ENCODE peak calls at places on chromosomes 6 and 20, in eight cellular contexts. P is heart right ventricle; T is transverse colon; O is AG04450; M is CD8-positive, alpha-beta T cell; U is upper lobe of left lung; V is neural progenitor cell; X is heart left ventricle. L is an unnamed sample.
A peak's percentile ranks its signal among the peaks of the same experiment; 100 is the strongest.

GRCh38 chr6:150499882-150500312 is 99.8 kb upstream of the PLEKHG1 start:
- DNase-seq in P (no peak), T (no peak), O (no peak), M (no peak), U (no peak), V (no peak), X (no peak), L (no peak)

GRCh38 chr6:15439410-15440022 is 193.6 kb downstream of the JARID2 start:
- DNase-seq in P (no peak), T (no peak), O (no peak), M (no peak), U (no peak), V (peak; percentile 68), X (no peak), L (no peak)

GRCh38 chr6:33604941-33605854 is 15.9 kb upstream of the ITPR3 start:
- DNase-seq in P (no peak), T (no peak), O (no peak), M (no peak), U (no peak), V (no peak), X (no peak), L (no peak)

GRCh38 chr6:24340998-24341934 is 16.6 kb downstream of the DCDC2 start:
- DNase-seq in P (no peak), T (no peak), O (no peak), M (no peak), U (no peak), V (no peak), X (no peak), L (no peak)

GRCh38 chr6:156662025-156662445 is 115.1 kb upstream of the ARID1B start:
- DNase-seq in P (no peak), T (peak; percentile 56), O (no peak), M (peak; percentile 37), U (no peak), V (peak; percentile 82), X (no peak), L (peak; percentile 48)

GRCh38 chr6:35919827-35920751 is 809 bp downstream of the SRPK1 start:
- DNase-seq in P (peak; percentile 16), T (peak; percentile 65), O (no peak), M (peak; percentile 23), U (peak; percentile 73), V (peak; percentile 62), X (no peak), L (peak; percentile 43)

GRCh38 chr6:39887692-39888450 is 46.4 kb downstream of the MOCS1 start:
- DNase-seq in P (peak; percentile 80), T (peak; percentile 38), O (peak; percentile 88), M (no peak), U (no peak), V (peak; percentile 18), X (peak; percentile 91), L (no peak)

GRCh38 chr6:14292119-14292518 is 174.5 kb downstream of the CD83 start:
- DNase-seq in P (no peak), T (no peak), O (no peak), M (no peak), U (no peak), V (no peak), X (no peak), L (no peak)

GRCh38 chr20:20130399-20130798 is 78.1 kb downstream of the CFAP61 start:
- DNase-seq in P (no peak), T (no peak), O (no peak), M (no peak), U (no peak), V (peak; percentile 58), X (no peak), L (no peak)

GRCh38 chr6:151241853-151242252 is 2.1 kb downstream of the AKAP12 start:
- DNase-seq in P (no peak), T (no peak), O (no peak), M (no peak), U (no peak), V (no peak), X (no peak), L (no peak)

GRCh38 chr6:79436232-79436631 is 101.0 kb downstream of the LCA5 start:
- DNase-seq in P (no peak), T (no peak), O (no peak), M (no peak), U (no peak), V (no peak), X (no peak), L (no peak)

GRCh38 chr6:158024566-158025297 is 43.1 kb downstream of the SYNJ2 start:
- DNase-seq in P (no peak), T (no peak), O (no peak), M (no peak), U (no peak), V (no peak), X (no peak), L (no peak)

GRCh38 chr6:89612121-89612520 is 26.4 kb downstream of the LYRM2 start:
- DNase-seq in P (no peak), T (no peak), O (no peak), M (no peak), U (no peak), V (peak; percentile 56), X (no peak), L (no peak)

GRCh38 chr6:5315883-5316282 is 54.6 kb downstream of the FARS2 start:
- DNase-seq in P (no peak), T (no peak), O (peak; percentile 77), M (no peak), U (no peak), V (no peak), X (no peak), L (no peak)

GRCh38 chr6:28789553-28790083 is 134.2 kb downstream of the TRIM27 start:
- DNase-seq in P (no peak), T (no peak), O (no peak), M (no peak), U (no peak), V (peak; percentile 54), X (no peak), L (no peak)

GRCh38 chr6:33809619-33810018 is 5.8 kb upstream of the MLN start:
- DNase-seq in P (no peak), T (no peak), O (no peak), M (no peak), U (no peak), V (no peak), X (no peak), L (no peak)

GRCh38 chr6:121482004-121482693 is 46.7 kb downstream of the GJA1 start:
- DNase-seq in P (no peak), T (no peak), O (peak; percentile 54), M (no peak), U (no peak), V (no peak), X (no peak), L (no peak)

GRCh38 chr6:2777249-2777648 is 12.1 kb downstream of the WRNIP1 start:
- DNase-seq in P (no peak), T (no peak), O (no peak), M (no peak), U (no peak), V (peak; percentile 37), X (no peak), L (no peak)

GRCh38 chr6:2771021-2771558 is 5.9 kb downstream of the WRNIP1 start:
- DNase-seq in P (no peak), T (no peak), O (no peak), M (no peak), U (no peak), V (no peak), X (no peak), L (no peak)

GRCh38 chr6:2773450-2773849 is 8.3 kb downstream of the WRNIP1 start:
- DNase-seq in P (no peak), T (no peak), O (no peak), M (no peak), U (no peak), V (no peak), X (no peak), L (no peak)

GRCh38 chr6:2772840-2773239 is 7.6 kb downstream of the WRNIP1 start:
- DNase-seq in P (no peak), T (no peak), O (no peak), M (no peak), U (no peak), V (no peak), X (no peak), L (no peak)

DNA sequence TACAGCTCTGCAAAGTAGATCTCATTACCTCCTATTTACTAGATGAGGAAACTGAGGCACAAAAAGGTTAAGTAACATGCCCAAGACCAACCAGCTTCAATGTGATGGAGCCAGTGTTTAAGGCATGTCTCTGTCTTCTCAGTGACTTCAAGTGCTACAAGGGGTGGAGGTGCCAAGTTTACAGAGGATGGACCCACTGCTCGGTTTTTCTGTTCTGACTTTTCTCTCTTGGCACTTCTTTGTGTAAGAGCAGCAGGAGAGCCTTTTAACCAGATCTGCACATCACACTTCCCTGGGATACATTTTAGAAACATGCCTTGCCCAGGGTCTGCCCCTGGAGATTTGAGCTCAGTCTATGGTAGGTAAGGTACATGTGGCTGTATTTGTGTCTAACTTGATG is 9.8 kb downstream of the WRNIP1 start:
- DNase-seq in P (no peak), T (no peak), O (no peak), M (no peak), U (no peak), V (no peak), X (no peak), L (no peak)
- H3K27ac ChIP-seq in P (no peak overlapping the region), T (no peak overlapping the region), O (no peak overlapping the region), M (no peak overlapping the region), U (no peak overlapping the region), V (no peak overlapping the region), X (no peak overlapping the region), L (no peak overlapping the region)

GRCh38 chr20:50133474-50134217 is 19.9 kb downstream of the PEDS1 start:
- DNase-seq in P (no peak), T (no peak), O (no peak), M (no peak), U (no peak), V (no peak), X (no peak), L (no peak)
- TF ChIP-seq CTCF in P (no peak), T (peak; percentile 15), O (no peak), M (no peak), U (no peak), V (no peak), X (peak; percentile 6), L (no peak)

DNA sequence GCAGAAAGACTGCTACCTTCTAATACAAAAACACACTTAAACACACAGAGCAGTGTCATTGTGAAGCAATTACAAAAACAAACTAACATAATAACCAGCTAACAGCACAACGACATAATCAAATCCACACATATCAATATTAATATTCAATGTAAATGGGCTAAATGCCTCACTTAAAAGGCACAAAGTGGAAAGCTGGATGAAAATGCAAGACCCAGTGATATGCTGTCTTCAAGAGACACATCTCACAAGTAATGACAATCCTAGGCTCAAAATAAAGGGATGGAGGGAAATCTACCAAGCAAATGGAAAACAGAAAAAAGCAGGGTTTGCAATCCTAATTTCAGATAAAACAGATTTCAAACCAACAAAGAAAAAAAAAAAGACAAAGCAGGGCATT is 67.8 kb upstream of the HTR1E start:
- DNase-seq in P (no peak), T (no peak), O (no peak), M (no peak), U (no peak), V (no peak), X (no peak), L (no peak)
- H3K9me3 ChIP-seq in P (peaks cover 62% of the 10 kb centered on the region), T (peaks cover 14% of the 10 kb centered on the region), O (peaks cover 12% of the 10 kb centered on the region), M (no peaks in the 10 kb centered on the region), U (peaks cover 7% of the 10 kb centered on the region), V (no peaks in the 10 kb centered on the region), X (peaks cover 58% of the 10 kb centered on the region), L (peaks cover 14% of the 10 kb centered on the region)

DNA sequence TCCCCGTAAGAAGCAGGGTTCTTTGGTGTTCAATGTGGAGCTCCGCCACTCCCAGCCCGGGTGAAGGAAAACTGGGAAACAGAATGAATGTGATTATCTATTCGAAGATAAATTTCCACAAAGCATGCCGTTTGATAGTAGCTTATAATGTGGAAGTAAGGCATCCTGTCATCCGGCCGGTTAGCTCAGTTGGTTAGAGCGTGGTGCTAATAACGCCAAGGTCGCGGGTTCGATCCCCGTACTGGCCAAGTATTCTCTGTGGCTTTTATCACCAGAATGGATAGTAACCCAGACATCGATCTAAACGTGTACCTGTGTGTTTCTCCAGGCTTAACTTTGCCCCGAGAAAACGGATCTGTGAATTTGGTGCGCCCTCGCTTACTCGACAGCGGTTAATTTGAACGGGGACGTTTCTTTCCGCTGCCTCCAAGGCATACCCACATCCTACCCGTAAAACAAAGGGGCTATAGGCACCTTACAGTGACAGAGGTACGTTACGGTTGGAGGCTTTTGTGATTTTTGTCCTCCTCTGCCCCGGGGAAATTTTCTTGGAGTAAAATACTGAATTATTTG is 215.2 kb upstream of the ZNF184 start:
- DNase-seq in P (peak; percentile 41), T (peak; percentile 85), O (peak; percentile 71), M (peak; percentile 75), U (peak; percentile 74), V (peak; percentile 91), X (peak; percentile 40), L (peak; percentile 78)
- H3K27ac ChIP-seq in P (no peak overlapping the region), T (peak overlapping the region; percentile 61), O (no peak overlapping the region), M (peak overlapping the region; percentile 15), U (peak overlapping the region; percentile 25), V (no peak overlapping the region), X (peak overlapping the region; percentile 66), L (no peak overlapping the region)

L was measured in CD4-positive, alpha-beta T cell.